ENCODE peak calls at places on chromosomes 5 and 9, in seven cellular contexts. F is AG04450, B is fibroblast of pulmonary artery, N is NT2/D1, P is lower leg skin, Z is neural progenitor cell, Y is stomach. W is an unnamed sample.

GRCh38 chr9:109342878-109343277 is 22.0 kb upstream of the EPB41L4B start:
- DNase-seq in P (peak; percentile 71), N (no peak), B (no peak), Y (no peak), Z (no peak), F (no peak), W (no peak)

GRCh38 chr9:125878241-125878640 is 131.1 kb downstream of the PBX3 start:
- DNase-seq in F (no peak), Z (no peak), P (no peak), N (peak; percentile 70), Y (no peak), B (peak; percentile 61), W (peak; percentile 20)

GRCh38 chr9:125126019-125126746 is 17.1 kb downstream of the SCAI start:
- DNase-seq in Y (peak; percentile 52), N (no peak), P (peak; percentile 97), F (peak; percentile 95), Z (no peak), B (peak; percentile 98), W (peak; percentile 97)

GRCh38 chr9:6739218-6739617 is 18.6 kb upstream of the KDM4C start:
- DNase-seq in N (no peak), B (no peak), F (no peak), Y (no peak), Z (no peak), P (no peak), W (no peak)

GRCh38 chr9:14277761-14278160 is 36.2 kb downstream of the NFIB start:
- DNase-seq in B (no peak), F (no peak), N (no peak), Y (no peak), P (no peak), Z (no peak), W (no peak)

GRCh38 chr5:142783601-142784291 is 13.6 kb downstream of the ARHGAP26 start:
- DNase-seq in Z (peak; percentile 43), N (no peak), P (peak; percentile 87), F (no peak), Y (no peak), B (peak; percentile 22), W (no peak)

GRCh38 chr5:37043693-37044092 is 167.1 kb downstream of the NIPBL start:
- DNase-seq in B (peak; percentile 31), N (peak; percentile 5), P (no peak), Z (no peak), F (no peak), Y (no peak), W (no peak)

GRCh38 chr5:173515526-173515925 is 100.9 kb downstream of the BOD1 start:
- DNase-seq in Z (no peak), B (peak; percentile 69), P (no peak), Y (no peak), F (peak; percentile 50), N (no peak), W (no peak)

GRCh38 chr5:133658327-133658726 is 46.0 kb upstream of the FSTL4 start:
- DNase-seq in N (no peak), Z (no peak), B (no peak), Y (no peak), P (no peak), F (no peak), W (no peak)

GRCh38 chr9:88280816-88281382 is 107.3 kb upstream of the SPIN1 start:
- DNase-seq in P (peak; percentile 67), Y (no peak), N (peak; percentile 65), B (peak; percentile 11), Z (peak; percentile 64), F (no peak), W (peak; percentile 7)

GRCh38 chr5:121497176-121497575 is 354.5 kb upstream of the FTMT start:
- DNase-seq in P (no peak), B (peak; percentile 1), Z (peak; percentile 12), N (no peak), Y (no peak), F (no peak), W (no peak)

GRCh38 chr9:126673689-126674364 is 60.1 kb downstream of the LMX1B start:
- DNase-seq in F (no peak), Y (no peak), Z (peak; percentile 80), B (peak; percentile 4), P (no peak), N (no peak), W (no peak)

GRCh38 chr5:166382031-166382430 is 1909.4 kb upstream of the WWC1 start:
- DNase-seq in B (no peak), N (peak; percentile 27), F (no peak), Y (no peak), P (no peak), Z (peak; percentile 9), W (no peak)

GRCh38 chr9:79060726-79061125 is 511.0 kb upstream of the TLE4 start:
- DNase-seq in N (no peak), Y (no peak), Z (no peak), P (no peak), B (no peak), F (no peak), W (no peak)

GRCh38 chr5:58502032-58502431 is 10.8 kb downstream of the GAPT start:
- DNase-seq in N (no peak), Y (no peak), F (no peak), Z (peak; percentile 31), P (no peak), B (no peak), W (no peak)

GRCh38 chr9:3969846-3970245 is 330.0 kb downstream of the GLIS3 start:
- DNase-seq in F (no peak), Y (no peak), Z (no peak), N (no peak), B (no peak), P (no peak), W (no peak)

GRCh38 chr5:135236951-135237791 is 161.9 kb downstream of the MACROH2A1 start:
- DNase-seq in F (no peak), P (peak; percentile 77), Y (peak; percentile 22), B (no peak), N (no peak), Z (no peak), W (no peak)

GRCh38 chr9:134619983-134620612 is 21.5 kb upstream of the COL5A1 start:
- DNase-seq in N (no peak), Y (no peak), Z (no peak), B (no peak), P (peak; percentile 72), F (no peak), W (no peak)

GRCh38 chr9:98862936-98863335 is 55.5 kb downstream of the GALNT12 start:
- DNase-seq in B (no peak), Y (no peak), Z (no peak), N (no peak), P (peak; percentile 78), F (no peak), W (no peak)

GRCh38 chr5:132476853-132477729 is 13.5 kb downstream of the IRF1 start:
- DNase-seq in B (no peak), P (no peak), N (no peak), Z (no peak), F (no peak), Y (no peak), W (no peak)

GRCh38 chr5:77518304-77518703 is 26.2 kb upstream of the WDR41 start:
- DNase-seq in B (peak; percentile 20), F (no peak), P (no peak), Y (no peak), Z (peak; percentile 58), N (peak; percentile 13), W (no peak)

GRCh38 chr9:125977223-125977622 is 230.1 kb downstream of the PBX3 start:
- DNase-seq in Y (no peak), B (peak; percentile 10), P (no peak), F (no peak), N (no peak), Z (no peak), W (no peak)

GRCh38 chr9:19171271-19171670 is 44.0 kb upstream of the PLIN2 start:
- DNase-seq in F (no peak), Y (no peak), N (no peak), Z (no peak), P (no peak), B (no peak), W (no peak)

DNA sequence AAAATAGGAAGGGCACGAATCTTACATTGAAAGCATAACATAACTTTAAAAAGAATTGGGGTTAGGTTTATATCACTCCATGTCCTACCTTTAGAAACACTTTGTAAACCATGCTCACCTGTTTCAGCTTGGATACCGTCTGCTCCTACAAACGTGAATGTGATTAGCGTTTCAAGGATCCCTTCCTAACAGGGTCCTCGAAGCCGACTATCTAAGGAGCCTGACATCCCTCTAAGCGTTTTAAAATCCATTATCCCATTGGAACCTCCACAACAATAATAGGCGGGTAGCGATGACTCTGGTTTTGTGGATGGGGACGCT is 1.0 kb downstream of the SVEP1 start:
- DNase-seq in Z (peak; percentile 29), P (no peak), Y (no peak), B (no peak), F (no peak), N (no peak), W (no peak)
- H3K4me3 ChIP-seq in Z (peak overlapping the region; percentile 61), P (peak overlapping the region; percentile 27), Y (peak overlapping the region; percentile 48), B (peak overlapping the region; percentile 71), F (peak overlapping the region; percentile 75), N (peak overlapping the region; percentile 64), W (peak overlapping the region; percentile 60)

GRCh38 chr5:159097461-159098284 is 2.0 kb downstream of the EBF1 start:
- DNase-seq in P (no peak), N (no peak), Y (no peak), Z (peak; percentile 68), B (peak; percentile 55), F (no peak), W (peak; percentile 46)
- H3K4me3 ChIP-seq in P (peak overlapping the region; percentile 43), N (no peak overlapping the region), Y (peak overlapping the region; percentile 54), Z (peak overlapping the region; percentile 29), B (peak overlapping the region; percentile 72), F (peak overlapping the region; percentile 40), W (peak overlapping the region; percentile 68)

GRCh38 chr9:84669008-84669292 is 579 bp upstream of the NTRK2 start:
- DNase-seq in Z (no peak), F (no peak), B (no peak), Y (no peak), P (no peak), N (no peak), W (no peak)
- H3K4me3 ChIP-seq in Z (peak overlapping the region; percentile 65), F (no peak overlapping the region), B (peak overlapping the region; percentile 47), Y (peak overlapping the region; percentile 52), P (peak overlapping the region; percentile 26), N (peak overlapping the region; percentile 48), W (peak overlapping the region; percentile 51)

GRCh38 chr9:91117959-91118651 is 243.6 kb downstream of the AUH start:
- DNase-seq in Z (peak; percentile 48), F (no peak), N (no peak), B (peak; percentile 72), P (peak; percentile 96), Y (peak; percentile 73), W (peak; percentile 69)
- H3K4me3 ChIP-seq in Z (no peak overlapping the region), F (peak overlapping the region; percentile 15), N (no peak overlapping the region), B (peak overlapping the region; percentile 10), P (no peak overlapping the region), Y (peak overlapping the region; percentile 29), W (peak overlapping the region; percentile 30)

GRCh38 chr9:71822455-71822854 is 54.1 kb upstream of the CEMIP2 start:
- DNase-seq in P (no peak), B (no peak), Z (no peak), N (no peak), Y (no peak), F (no peak), W (no peak)
- H3K4me3 ChIP-seq in P (no peak overlapping the region), B (no peak overlapping the region), Z (no peak overlapping the region), N (no peak overlapping the region), Y (no peak overlapping the region), F (no peak overlapping the region), W (no peak overlapping the region)

W was measured in brain microvascular endothelial cell.